ENCODE peak calls at places on chromosomes 11 and 22, in nine cellular contexts. V is SK-N-SH, N is pancreas, Y is cardiac muscle cell, E is nephron progenitor cell, R is heart right ventricle, I is brain microvascular endothelial cell, W is astrocyte of the spinal cord, A is cardiac fibroblast. U is an unnamed sample.

GRCh38 chr11:81987829-81988472 is 745.7 kb downstream of the FAM181B start:
- DNase-seq in V (no peak), N (peak; percentile 38), Y (no peak), E (no peak), R (no peak), I (peak; percentile 73), W (peak; percentile 22), A (peak; percentile 29), U (no peak)

GRCh38 chr11:10318527-10318802 is 13.6 kb downstream of the ADM start:
- DNase-seq in V (no peak), N (no peak), Y (no peak), E (no peak), R (no peak), I (no peak), W (no peak), A (no peak), U (peak; percentile 77)

GRCh38 chr22:17738386-17739128 is 35.7 kb downstream of the BID start:
- DNase-seq in V (no peak), N (no peak), Y (no peak), E (no peak), R (no peak), I (no peak), W (no peak), A (no peak), U (no peak)

GRCh38 chr22:26592368-26593015 is 2.6 kb upstream of the TPST2 start:
- DNase-seq in V (no peak), N (no peak), Y (no peak), E (no peak), R (no peak), I (no peak), W (no peak), A (no peak), U (peak; percentile 81)

GRCh38 chr11:11810764-11811726 is 30.7 kb upstream of the USP47 start:
- DNase-seq in V (no peak), N (no peak), Y (no peak), E (peak; percentile 25), R (peak; percentile 13), I (no peak), W (no peak), A (no peak), U (no peak)

GRCh38 chr11:43905788-43906187 is 25.2 kb downstream of the ALKBH3 start:
- DNase-seq in V (peak; percentile 73), N (no peak), Y (no peak), E (no peak), R (no peak), I (peak; percentile 76), W (peak; percentile 27), A (peak; percentile 86), U (no peak)

GRCh38 chr11:135075740-135076139 is 663.7 kb upstream of the B3GAT1 start:
- DNase-seq in V (no peak), N (peak; percentile 21), Y (peak; percentile 22), E (peak; percentile 65), R (peak; percentile 35), I (peak; percentile 59), W (peak; percentile 35), A (peak; percentile 66), U (peak; percentile 19)

GRCh38 chr22:48362736-48363404 is 1464.8 kb downstream of the BRD1 start:
- DNase-seq in V (no peak), N (no peak), Y (no peak), E (no peak), R (no peak), I (no peak), W (no peak), A (no peak), U (no peak)

GRCh38 chr22:36220457-36220921 is 18.8 kb downstream of the APOL2 start:
- DNase-seq in V (no peak), N (no peak), Y (no peak), E (no peak), R (no peak), I (peak; percentile 51), W (peak; percentile 43), A (peak; percentile 62), U (peak; percentile 64)

GRCh38 chr11:102495161-102496042 is 35.1 kb downstream of the MMP7 start:
- DNase-seq in V (peak; percentile 54), N (peak; percentile 41), Y (peak; percentile 81), E (peak; percentile 35), R (no peak), I (peak; percentile 43), W (peak; percentile 86), A (peak; percentile 92), U (peak; percentile 67)

GRCh38 chr11:79220171-79220570 is 220.7 kb downstream of the TENM4 start:
- DNase-seq in V (no peak), N (no peak), Y (no peak), E (no peak), R (no peak), I (no peak), W (peak; percentile 9), A (no peak), U (no peak)

GRCh38 chr22:37820350-37820749 is 2.8 kb upstream of the GALR3 start:
- DNase-seq in V (no peak), N (no peak), Y (no peak), E (no peak), R (no peak), I (no peak), W (no peak), A (no peak), U (no peak)

GRCh38 chr22:37827056-37827455 is 3.9 kb downstream of the GALR3 start:
- DNase-seq in V (no peak), N (no peak), Y (no peak), E (no peak), R (peak; percentile 69), I (no peak), W (no peak), A (no peak), U (no peak)

GRCh38 chr22:37822079-37822833 is 926 bp upstream of the GALR3 start:
- DNase-seq in V (no peak), N (no peak), Y (no peak), E (peak; percentile 20), R (no peak), I (no peak), W (no peak), A (no peak), U (no peak)

GRCh38 chr22:37823134-37823985 is at the start of gene GALR3:
- DNase-seq in V (no peak), N (no peak), Y (no peak), E (no peak), R (no peak), I (no peak), W (no peak), A (no peak), U (no peak)

GRCh38 chr22:37824674-37825641 is 1.8 kb downstream of the GALR3 start:
- DNase-seq in V (peak; percentile 71), N (no peak), Y (no peak), E (peak; percentile 55), R (no peak), I (no peak), W (no peak), A (no peak), U (no peak)
- TF ChIP-seq CTCF in V (no peak), N (no peak), Y (no peak), E (no peak), R (no peak), I (no peak), W (no peak), A (no peak), U (no peak)

GRCh38 chr11:34149786-34150185 is 44.4 kb downstream of the NAT10 start:
- DNase-seq in V (peak; percentile 79), N (no peak), Y (no peak), E (peak; percentile 55), R (no peak), I (no peak), W (no peak), A (peak; percentile 11), U (no peak)
- TF ChIP-seq CTCF in V (peak; percentile 55), N (no peak), Y (peak; percentile 42), E (peak; percentile 46), R (peak; percentile 10), I (peak; percentile 65), W (peak; percentile 50), A (peak; percentile 40), U (peak; percentile 19)

GRCh38 chr22:38943181-38943580 is 14.2 kb upstream of the APOBEC3A start:
- DNase-seq in V (no peak), N (no peak), Y (no peak), E (no peak), R (no peak), I (no peak), W (no peak), A (no peak), U (peak; percentile 34)
- TF ChIP-seq CTCF in V (no peak), N (no peak), Y (peak; percentile 17), E (no peak), R (no peak), I (peak; percentile 11), W (no peak), A (no peak), U (no peak)

DNA sequence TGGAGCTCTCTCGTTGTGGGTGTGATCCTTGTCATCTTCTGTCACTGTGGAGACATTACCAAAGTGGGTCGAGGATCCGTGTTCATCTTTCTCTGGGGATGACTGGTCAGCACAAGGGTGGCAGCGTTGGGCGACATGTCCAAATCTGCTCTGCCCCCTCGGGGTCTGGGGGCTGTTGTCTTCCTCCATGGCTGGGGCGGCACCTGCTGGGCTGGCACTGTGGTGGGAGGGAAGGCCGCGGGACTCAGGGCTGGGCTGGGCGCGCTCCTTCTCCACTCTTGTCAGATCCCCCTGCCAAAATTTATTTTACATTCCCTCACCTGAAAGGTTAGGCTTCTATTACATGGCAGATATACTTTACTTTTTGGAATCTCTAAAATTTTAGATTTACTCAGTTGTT is 96.4 kb downstream of the UVRAG start:
- DNase-seq in V (no peak), N (no peak), Y (no peak), E (no peak), R (no peak), I (no peak), W (no peak), A (no peak), U (no peak)
- TF ChIP-seq CTCF in V (no peak), N (no peak), Y (no peak), E (no peak), R (no peak), I (no peak), W (no peak), A (no peak), U (no peak)

GRCh38 chr11:41659990-41660389 is 200.5 kb upstream of the LRRC4C start:
- DNase-seq in V (no peak), N (no peak), Y (peak; percentile 42), E (no peak), R (no peak), I (no peak), W (no peak), A (peak; percentile 28), U (no peak)

GRCh38 chr11:41665633-41666032 is 206.2 kb upstream of the LRRC4C start:
- DNase-seq in V (peak; percentile 21), N (no peak), Y (no peak), E (no peak), R (no peak), I (no peak), W (no peak), A (no peak), U (no peak)

DNA sequence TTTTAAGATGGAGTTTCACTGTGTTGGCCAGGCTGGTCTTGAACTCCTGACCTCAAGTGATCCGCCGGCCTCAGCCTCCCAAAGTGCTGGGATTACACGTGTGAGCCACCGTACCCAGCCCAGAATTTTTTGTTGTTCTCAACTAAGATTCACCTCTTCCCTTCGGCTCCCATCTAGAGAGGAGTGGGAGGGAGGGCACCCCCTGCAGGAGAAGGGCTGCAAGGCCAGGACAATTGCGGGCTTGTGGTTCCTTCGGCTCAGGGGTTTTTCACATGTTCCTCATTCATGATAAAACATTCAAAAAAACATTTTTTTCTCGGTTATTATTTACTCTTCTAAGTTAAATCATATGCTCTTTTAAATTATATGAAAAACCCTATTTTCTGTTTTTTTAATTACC is 201.1 kb upstream of the LRRC4C start:
- DNase-seq in V (no peak), N (no peak), Y (no peak), E (no peak), R (no peak), I (no peak), W (no peak), A (no peak), U (no peak)
- TF ChIP-seq CTCF in V (no peak), N (no peak), Y (no peak), E (no peak), R (no peak), I (peak; percentile 17), W (no peak), A (peak; percentile 16), U (no peak)

U was measured in Peyer's patch.